ENCODE peak calls at places on chromosomes 5 and 9, in nine cellular contexts. X is kidney epithelial cell, T is GM20000, Y is NB4, E is AG09319, C is Calu3, G is H1, H is lower lobe of right lung, J is upper lobe of right lung. Q is an unnamed sample.

GRCh38 chr5:63768221-63768620 is 194.0 kb downstream of the HTR1A start:
- DNase-seq in G (no peak), Y (no peak), E (no peak), H (no peak), J (no peak), C (no peak), T (no peak), X (no peak), Q (no peak)

GRCh38 chr5:64666058-64666457 is 24.2 kb upstream of the SHISAL2B start:
- DNase-seq in E (no peak), J (no peak), T (no peak), H (no peak), Y (no peak), G (no peak), X (no peak), C (no peak), Q (no peak)

GRCh38 chr5:83553000-83553486 is 81.5 kb downstream of the VCAN start:
- DNase-seq in H (no peak), C (no peak), G (no peak), T (no peak), E (peak; percentile 55), J (no peak), X (no peak), Y (no peak), Q (no peak)

GRCh38 chr5:172150514-172151425 is 37.3 kb downstream of the STK10 start:
- DNase-seq in H (peak; percentile 88), Y (peak; percentile 95), G (no peak), X (no peak), E (no peak), J (peak; percentile 83), T (peak; percentile 68), C (no peak), Q (peak; percentile 93)

GRCh38 chr9:137461663-137462395 is 2.7 kb upstream of the NSMF start:
- DNase-seq in T (peak; percentile 94), E (no peak), X (no peak), Y (peak; percentile 87), G (peak; percentile 89), J (peak; percentile 83), H (peak; percentile 78), C (no peak), Q (peak; percentile 85)

GRCh38 chr9:22169732-22170131 is 160.6 kb upstream of the CDKN2B start:
- DNase-seq in Y (no peak), X (no peak), C (no peak), T (no peak), G (no peak), J (no peak), E (no peak), H (no peak), Q (peak; percentile 54)

GRCh38 chr5:158287643-158288228 is 428.8 kb upstream of the CLINT1 start:
- DNase-seq in C (no peak), Y (no peak), G (no peak), E (peak; percentile 24), X (peak; percentile 82), T (no peak), H (no peak), J (no peak), Q (no peak)

GRCh38 chr5:137470111-137470920 is 28.8 kb downstream of the SPOCK1 start:
- DNase-seq in J (no peak), Y (no peak), C (no peak), X (peak; percentile 88), E (peak; percentile 81), G (no peak), H (no peak), T (no peak), Q (no peak)

GRCh38 chr9:419571-420156 is 205.0 kb downstream of the DOCK8 start:
- DNase-seq in E (peak; percentile 51), G (no peak), X (no peak), C (peak; percentile 40), H (no peak), Y (no peak), J (no peak), T (no peak), Q (no peak)

GRCh38 chr5:91212336-91213092 is 170.6 kb downstream of the ARRDC3 start:
- DNase-seq in G (no peak), X (peak; percentile 44), Y (no peak), C (no peak), T (no peak), J (no peak), H (no peak), E (peak; percentile 88), Q (no peak)

GRCh38 chr5:180129291-180130190 is 58.0 kb upstream of the RNF130 start:
- DNase-seq in G (no peak), E (no peak), Y (no peak), H (no peak), T (no peak), C (no peak), J (peak; percentile 53), X (no peak), Q (no peak)

GRCh38 chr9:85602742-85603141 is 139.0 kb downstream of the AGTPBP1 start:
- DNase-seq in E (no peak), C (no peak), H (no peak), Y (no peak), T (no peak), J (no peak), X (no peak), G (no peak), Q (no peak)

GRCh38 chr5:123119334-123119986 is 30.4 kb downstream of the PRDM6 start:
- DNase-seq in Y (peak; percentile 19), X (no peak), C (peak; percentile 66), H (peak; percentile 49), T (no peak), J (no peak), G (peak; percentile 68), E (no peak), Q (no peak)

GRCh38 chr9:70412678-70413426 is 1.6 kb downstream of the KLF9 start:
- DNase-seq in H (peak; percentile 91), J (peak; percentile 96), X (no peak), G (peak; percentile 59), C (peak; percentile 46), Y (peak; percentile 34), E (peak; percentile 70), T (peak; percentile 45), Q (no peak)

GRCh38 chr5:119267958-119268386 is 87.8 kb upstream of the TNFAIP8 start:
- DNase-seq in C (peak; percentile 93), G (peak; percentile 90), X (peak; percentile 97), H (peak; percentile 95), E (peak; percentile 88), Y (peak; percentile 94), J (peak; percentile 95), T (peak; percentile 87), Q (peak; percentile 95)

GRCh38 chr9:95091574-95091970 is 225.9 kb downstream of the FANCC start:
- DNase-seq in C (peak; percentile 30), E (no peak), T (no peak), G (no peak), J (no peak), X (peak; percentile 86), H (no peak), Y (no peak), Q (no peak)

GRCh38 chr5:116492776-116493175 is 81.8 kb downstream of the SEMA6A start:
- DNase-seq in J (no peak), T (no peak), G (no peak), E (no peak), H (no peak), X (no peak), Y (no peak), C (no peak), Q (no peak)

GRCh38 chr9:99253772-99254431 is 31.8 kb downstream of the SEC61B start:
- DNase-seq in G (no peak), T (peak; percentile 81), E (no peak), H (no peak), J (no peak), C (no peak), Y (no peak), X (no peak), Q (no peak)

GRCh38 chr9:5976668-5977397 is 38.6 kb downstream of the RANBP6 start:
- DNase-seq in G (no peak), J (no peak), X (no peak), C (no peak), Y (peak; percentile 25), E (no peak), T (peak; percentile 32), H (no peak), Q (no peak)
- TF ChIP-seq CTCF in G (no peak), J (no peak), X (no peak), C (no peak), Y (no peak), E (no peak), T (no peak), H (no peak), Q (no peak)

GRCh38 chr5:168948746-168949145 is 352.2 kb downstream of the SLIT3 start:
- DNase-seq in X (no peak), G (no peak), E (no peak), J (no peak), C (no peak), T (no peak), H (no peak), Y (no peak), Q (no peak)

GRCh38 chr5:168943999-168944398 is 356.9 kb downstream of the SLIT3 start:
- DNase-seq in H (no peak), G (no peak), C (no peak), X (no peak), Y (no peak), E (no peak), T (no peak), J (no peak), Q (no peak)

GRCh38 chr5:168947212-168947868 is 353.6 kb downstream of the SLIT3 start:
- DNase-seq in X (no peak), C (peak; percentile 71), Y (peak; percentile 61), T (peak; percentile 51), J (no peak), G (peak; percentile 88), H (no peak), E (no peak), Q (no peak)

GRCh38 chr5:168943485-168943884 is 357.5 kb downstream of the SLIT3 start:
- DNase-seq in X (no peak), T (no peak), G (no peak), C (no peak), J (no peak), Y (no peak), E (no peak), H (no peak), Q (no peak)

DNA sequence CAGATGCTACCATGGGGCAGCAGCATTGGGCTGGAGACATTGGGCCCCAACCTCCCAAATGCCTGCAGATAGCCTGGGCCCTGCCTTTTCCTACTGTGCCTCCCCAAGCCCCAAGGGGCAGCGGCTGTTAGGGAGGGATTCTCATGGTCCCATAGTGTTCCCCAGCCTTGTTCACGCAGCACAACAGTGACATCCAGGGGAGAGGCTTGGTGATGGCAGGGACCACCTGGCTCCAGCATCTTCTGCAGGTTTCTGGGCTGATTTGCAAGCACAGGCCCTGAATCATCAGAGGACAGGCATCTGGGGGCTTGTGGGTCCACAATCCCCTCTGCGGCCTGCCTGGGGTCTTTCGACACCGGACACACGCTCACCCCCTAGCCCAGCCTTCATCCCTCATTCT is 354.6 kb downstream of the SLIT3 start:
- DNase-seq in G (peak; percentile 61), T (no peak), C (no peak), H (no peak), Y (peak; percentile 25), E (no peak), X (no peak), J (no peak), Q (no peak)
- TF ChIP-seq CTCF in G (peak; percentile 85), T (peak; percentile 1), C (no peak), H (no peak), Y (no peak), E (peak; percentile 7), X (peak; percentile 41), J (no peak), Q (no peak)

GRCh38 chr5:7518947-7519560 is 123.1 kb downstream of the ADCY2 start:
- DNase-seq in J (no peak), T (no peak), C (no peak), H (no peak), X (no peak), G (peak; percentile 73), Y (no peak), E (no peak), Q (no peak)
- TF ChIP-seq CTCF in J (no peak), T (no peak), C (no peak), H (no peak), X (no peak), G (peak; percentile 84), Y (no peak), E (no peak), Q (no peak)

GRCh38 chr5:139341689-139342422 is at the start of gene PAIP2:
- DNase-seq in J (peak; percentile 99), G (peak; percentile 97), Y (peak; percentile 98), E (peak; percentile 93), C (peak; percentile 98), T (peak; percentile 91), H (peak; percentile 99), X (peak; percentile 88), Q (peak; percentile 96)
- TF ChIP-seq CTCF in J (peak; percentile 73), G (peak; percentile 65), Y (peak; percentile 74), E (peak; percentile 84), C (peak; percentile 78), T (peak; percentile 87), H (peak; percentile 71), X (peak; percentile 79), Q (peak; percentile 65)

Q was measured in CD14-positive monocyte.